ENCODE peak calls at places on chromosomes 16 and 17, in seven cellular contexts. C is BJ; L is stimulated activated CD8-positive, alpha-beta memory T cell treated with anti-CD3 and anti-CD28 coated beads, Interleukin-4, amount 100 ng/mL, for 4 hours; U is C1 segment of cervical spinal cord; P is T-cell; Y is progenitor cell of endocrine pancreas; E is left cardiac atrium. V is an unnamed sample.

GRCh38 chr17:565506-565905 is 149.1 kb downstream of the VPS53 start:
- DNase-seq in C (no peak), L (no peak), U (no peak), P (no peak), Y (no peak), E (no peak), V (no peak)

GRCh38 chr17:72707881-72708280 is 384.6 kb downstream of the SLC39A11 start:
- DNase-seq in C (no peak), L (no peak), U (no peak), P (no peak), Y (no peak), E (no peak), V (no peak)

GRCh38 chr16:1907226-1907849 is 10.9 kb downstream of the HS3ST6 start:
- DNase-seq in C (no peak), L (no peak), U (no peak), P (no peak), Y (no peak), E (no peak), V (no peak)

GRCh38 chr17:60631119-60631518 is 31.1 kb downstream of the PPM1D start:
- DNase-seq in C (no peak), L (no peak), U (no peak), P (no peak), Y (no peak), E (no peak), V (no peak)

GRCh38 chr16:12732600-12732999 is 71.1 kb downstream of the CPPED1 start:
- DNase-seq in C (no peak), L (no peak), U (no peak), P (no peak), Y (no peak), E (no peak), V (no peak)

GRCh38 chr17:50817142-50817751 is 18.1 kb upstream of the WFIKKN2 start:
- DNase-seq in C (no peak), L (peak), U (peak), P (peak), Y (peak), E (peak), V (peak)

GRCh38 chr17:5468075-5468473 is 708 bp downstream of the DHX33 start:
- DNase-seq in C (no peak), L (peak), U (no peak), P (peak), Y (no peak), E (no peak), V (no peak)

GRCh38 chr16:53757971-53758609 is 54.1 kb downstream of the FTO start:
- DNase-seq in C (no peak), L (no peak), U (no peak), P (no peak), Y (no peak), E (no peak), V (no peak)

GRCh38 chr16:56111100-56111499 is 80.2 kb upstream of the GNAO1 start:
- DNase-seq in C (no peak), L (no peak), U (no peak), P (no peak), Y (no peak), E (no peak), V (no peak)

GRCh38 chr17:72702136-72702735 is 390.3 kb downstream of the SLC39A11 start:
- DNase-seq in C (no peak), L (no peak), U (no peak), P (no peak), Y (no peak), E (no peak), V (no peak)

GRCh38 chr16:26952411-26952810 is 114.3 kb upstream of the C16orf82 start:
- DNase-seq in C (no peak), L (no peak), U (no peak), P (no peak), Y (no peak), E (no peak), V (no peak)

GRCh38 chr16:86381491-86381890 is 128.8 kb upstream of the FOXF1 start:
- DNase-seq in C (no peak), L (no peak), U (no peak), P (no peak), Y (no peak), E (no peak), V (no peak)

GRCh38 chr17:17856386-17856785 is 19.6 kb upstream of the SREBF1 start:
- DNase-seq in C (no peak), L (no peak), U (no peak), P (no peak), Y (no peak), E (no peak), V (no peak)

GRCh38 chr17:78658281-78658785 is 81.1 kb upstream of the DNAH17 start:
- DNase-seq in C (peak), L (no peak), U (no peak), P (no peak), Y (no peak), E (no peak), V (no peak)

GRCh38 chr17:69578385-69578936 is 164.0 kb downstream of the MAP2K6 start:
- DNase-seq in C (no peak), L (no peak), U (no peak), P (no peak), Y (no peak), E (no peak), V (no peak)

GRCh38 chr17:57523926-57524634 is 221.0 kb downstream of the CCDC182 start:
- DNase-seq in C (no peak), L (no peak), U (no peak), P (no peak), Y (no peak), E (peak), V (peak)

GRCh38 chr16:23398987-23399805 is 53.8 kb downstream of the COG7 start:
- DNase-seq in C (no peak), L (no peak), U (no peak), P (no peak), Y (no peak), E (peak), V (peak)

GRCh38 chr17:45302649-45303173 is 14.1 kb downstream of the MAP3K14 start:
- DNase-seq in C (no peak), L (no peak), U (no peak), P (no peak), Y (no peak), E (no peak), V (no peak)

GRCh38 chr17:82718986-82719685 is 2.6 kb downstream of the FN3KRP start:
- DNase-seq in C (no peak), L (no peak), U (no peak), P (no peak), Y (no peak), E (no peak), V (no peak)

GRCh38 chr16:4474192-4474961 is at the start of gene NMRAL1:
- DNase-seq in C (peak), L (peak), U (peak), P (peak), Y (peak), E (peak), V (peak)

GRCh38 chr16:13959626-13960025 is 39.7 kb downstream of the ERCC4 start:
- DNase-seq in C (no peak), L (no peak), U (no peak), P (no peak), Y (no peak), E (no peak), V (no peak)

GRCh38 chr17:19796457-19796856 is 48.4 kb upstream of the ALDH3A1 start:
- DNase-seq in C (no peak), L (no peak), U (no peak), P (no peak), Y (no peak), E (no peak), V (no peak)

GRCh38 chr17:78724544-78724943 is 57.5 kb downstream of the CYTH1 start:
- DNase-seq in C (no peak), L (no peak), U (peak), P (no peak), Y (no peak), E (no peak), V (no peak)

GRCh38 chr17:39352986-39353385 is 48.4 kb downstream of the FBXL20 start:
- DNase-seq in C (no peak), L (no peak), U (no peak), P (no peak), Y (no peak), E (no peak), V (no peak)

GRCh38 chr16:66580605-66581209 is 1.4 kb downstream of the CMTM2 start:
- DNase-seq in C (no peak), L (no peak), U (no peak), P (no peak), Y (no peak), E (no peak), V (no peak)

GRCh38 chr16:87226926-87227650 is 90.1 kb downstream of the C16orf95 start:
- DNase-seq in C (peak), L (no peak), U (no peak), P (no peak), Y (no peak), E (peak), V (no peak)

GRCh38 chr17:45269912-45270311 is 8.0 kb upstream of the SPATA32 start:
- DNase-seq in C (no peak), L (no peak), U (no peak), P (no peak), Y (no peak), E (no peak), V (no peak)

GRCh38 chr16:78493573-78493972 is 394.1 kb downstream of the WWOX start:
- DNase-seq in C (no peak), L (no peak), U (no peak), P (no peak), Y (no peak), E (no peak), V (no peak)

GRCh38 chr16:11596572-11597226 is 10.0 kb upstream of the LITAF start:
- DNase-seq in C (no peak), L (no peak), U (no peak), P (no peak), Y (no peak), E (peak), V (no peak)

GRCh38 chr17:50684288-50684611 is 23.5 kb downstream of the ANKRD40 start:
- DNase-seq in C (no peak), L (no peak), U (no peak), P (no peak), Y (no peak), E (no peak), V (no peak)

GRCh38 chr17:81187120-81187519 is 21.1 kb upstream of the AATK start:
- DNase-seq in C (no peak), L (no peak), U (no peak), P (no peak), Y (no peak), E (no peak), V (no peak)

GRCh38 chr17:43398724-43399595 is at the start of gene ARL4D:
- DNase-seq in C (no peak), L (peak), U (peak), P (peak), Y (peak), E (peak), V (peak)

GRCh38 chr16:177981-178676 is 1.6 kb downstream of the HBA1 start:
- DNase-seq in C (no peak), L (no peak), U (no peak), P (no peak), Y (no peak), E (no peak), V (no peak)

GRCh38 chr16:2162676-2163118 is 7.1 kb downstream of the TRAF7 start:
- DNase-seq in C (no peak), L (no peak), U (no peak), P (no peak), Y (no peak), E (no peak), V (no peak)

GRCh38 chr17:73394523-73395450 is 83.0 kb upstream of the CDC42EP4 start:
- DNase-seq in C (no peak), L (no peak), U (no peak), P (no peak), Y (no peak), E (no peak), V (no peak)

GRCh38 chr16:81767987-81768592 is 11.0 kb upstream of the PLCG2 start:
- DNase-seq in C (no peak), L (no peak), U (no peak), P (no peak), Y (no peak), E (no peak), V (no peak)

GRCh38 chr16:79062336-79062735 is 538.2 kb downstream of the MAF start:
- DNase-seq in C (no peak), L (no peak), U (no peak), P (no peak), Y (no peak), E (no peak), V (no peak)

GRCh38 chr16:72664122-72664479 is 383.8 kb downstream of the ZFHX3 start:
- DNase-seq in C (no peak), L (no peak), U (no peak), P (no peak), Y (no peak), E (no peak), V (no peak)